ENCODE peak calls at places on chromosomes 16 and 17, in nine cellular contexts. F is neuronal stem cell, H is fibroblast of lung, P is gastrocnemius medialis, B is pancreas, A is kidney, R is endothelial cell of umbilical vein, V is SJSA1, S is HCT116. G is an unnamed sample. For H3K36me3, the result is how much of the 10 kb centered on the place peaks cover.

GRCh38 chr16:24011237-24011636 is 175.5 kb downstream of the PRKCB start:
- DNase-seq in F (no peak), H (no peak), P (no peak), B (no peak), A (no peak), R (no peak), V (no peak), S (no peak), G (no peak)

GRCh38 chr17:58233547-58233946 is 4.8 kb upstream of the LPO start:
- DNase-seq in F (no peak), H (no peak), P (no peak), B (no peak), A (no peak), R (no peak), V (no peak), S (no peak), G (no peak)

GRCh38 chr17:16415031-16415924 is at the start of gene TRPV2:
- DNase-seq in F (no peak), H (no peak), P (no peak), B (no peak), A (no peak), R (no peak), V (no peak), S (no peak), G (no peak)

GRCh38 chr16:55913717-55914116 is 38.5 kb upstream of the CES5A start:
- DNase-seq in F (no peak), H (no peak), P (no peak), B (no peak), A (no peak), R (no peak), V (no peak), S (no peak), G (peak)

GRCh38 chr16:89049484-89050118 is 44.1 kb upstream of the ACSF3 start:
- DNase-seq in F (no peak), H (no peak), P (no peak), B (peak), A (peak), R (no peak), V (no peak), S (no peak), G (no peak)

GRCh38 chr16:85066346-85066885 is 38.8 kb downstream of the KIAA0513 start:
- DNase-seq in F (no peak), H (no peak), P (no peak), B (no peak), A (no peak), R (no peak), V (no peak), S (no peak), G (no peak)

GRCh38 chr17:50661795-50662391 is 27.2 kb downstream of the ABCC3 start:
- DNase-seq in F (no peak), H (peak), P (peak), B (no peak), A (peak), R (peak), V (peak), S (peak), G (peak)

GRCh38 chr17:29080323-29080722 is 37.4 kb downstream of the PIPOX start:
- DNase-seq in F (no peak), H (no peak), P (no peak), B (no peak), A (no peak), R (no peak), V (no peak), S (no peak), G (no peak)

GRCh38 chr17:2688351-2689342 is 22.9 kb downstream of the CLUH start:
- DNase-seq in F (no peak), H (no peak), P (peak), B (peak), A (peak), R (no peak), V (no peak), S (no peak), G (peak)

GRCh38 chr17:61002316-61002736 is 324.7 kb downstream of the BCAS3 start:
- DNase-seq in F (no peak), H (peak), P (no peak), B (no peak), A (no peak), R (peak), V (peak), S (peak), G (peak)

GRCh38 chr16:19463468-19464315 is 46.0 kb downstream of the TMC5 start:
- DNase-seq in F (no peak), H (no peak), P (no peak), B (no peak), A (no peak), R (no peak), V (no peak), S (no peak), G (peak)

GRCh38 chr16:46763147-46763546 is 15.0 kb upstream of the MYLK3 start:
- DNase-seq in F (no peak), H (peak), P (peak), B (no peak), A (no peak), R (no peak), V (no peak), S (no peak), G (peak)

DNA sequence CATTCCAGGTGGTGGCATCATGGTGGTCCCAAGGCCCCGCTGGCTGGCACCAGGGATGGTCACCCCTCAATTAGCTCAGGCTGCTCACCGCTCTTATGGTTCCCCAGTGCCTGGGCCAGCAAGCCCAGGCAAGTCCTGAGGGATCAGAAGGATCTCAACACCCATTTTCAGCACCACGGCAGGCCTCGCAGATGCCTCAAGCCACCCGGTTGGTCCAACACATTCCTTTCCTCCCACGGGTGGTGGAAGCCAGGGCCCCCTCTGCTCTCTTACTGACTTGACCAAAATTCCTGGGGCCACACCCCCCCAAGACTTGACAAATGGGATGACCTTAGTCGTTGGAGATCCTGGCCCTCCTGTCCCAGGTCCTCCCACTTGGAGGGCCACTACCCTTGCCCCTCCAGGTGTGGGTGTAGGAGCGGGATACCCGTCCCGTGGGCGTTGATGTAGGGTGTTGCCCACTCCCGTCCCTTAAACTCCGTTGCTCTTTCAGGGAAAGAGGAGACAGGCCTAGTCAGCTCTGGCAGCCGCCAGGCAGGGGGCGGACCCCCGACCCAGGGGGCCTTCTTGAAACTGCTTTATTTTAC is 5.9 kb downstream of the ZNF205 start:
- DNase-seq in F (no peak), H (no peak), P (no peak), B (no peak), A (no peak), R (no peak), V (no peak), S (no peak), G (peak)
- H3K36me3 ChIP-seq in F (under half), H (under half), P (under half), B (under half), A (under half), R (under half), V (under half), S (under half), G (under half)

DNA sequence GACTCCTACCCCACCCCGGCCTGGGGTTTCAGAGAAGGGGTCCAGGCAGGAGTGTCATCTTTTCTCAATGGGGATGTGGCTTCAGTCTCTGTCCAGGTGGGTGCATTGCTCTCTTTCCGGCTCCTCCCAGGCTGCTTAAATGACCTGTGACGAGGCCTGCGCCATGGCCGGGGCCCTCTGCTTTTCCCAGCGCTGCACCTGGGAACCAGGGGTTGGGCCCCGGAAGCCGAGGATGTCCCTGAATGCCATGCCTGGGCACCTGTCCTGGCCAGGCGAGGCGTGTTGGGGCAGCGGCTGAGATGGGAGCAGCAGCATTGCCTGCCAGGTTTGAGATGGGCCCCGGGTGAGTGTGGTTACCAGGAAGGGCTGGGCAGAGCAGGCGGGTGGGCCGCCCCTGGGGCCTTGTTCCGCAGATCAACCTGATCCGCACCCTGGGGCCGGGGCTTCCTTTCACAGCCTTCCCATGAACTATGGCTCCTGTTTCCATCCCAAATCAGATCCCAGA is 147.4 kb downstream of the SEC14L1 start:
- DNase-seq in F (no peak), H (no peak), P (peak), B (peak), A (peak), R (no peak), V (no peak), S (no peak), G (peak)
- H3K27ac ChIP-seq in F (no peak), H (no peak), P (peak), B (peak), A (peak), R (no peak), V (peak), S (peak), G (peak)

GRCh38 chr17:40301315-40301714 is 7.7 kb upstream of the RARA start:
- DNase-seq in F (no peak), H (no peak), P (no peak), B (no peak), A (no peak), R (no peak), V (no peak), S (no peak), G (no peak)

GRCh38 chr17:40303009-40303657 is 5.8 kb upstream of the RARA start:
- DNase-seq in F (no peak), H (peak), P (peak), B (no peak), A (no peak), R (peak), V (peak), S (peak), G (peak)

GRCh38 chr17:40295471-40296457 is 8.1 kb downstream of the CDC6 start:
- DNase-seq in F (no peak), H (no peak), P (no peak), B (no peak), A (no peak), R (no peak), V (no peak), S (no peak), G (no peak)

GRCh38 chr17:40297511-40297910 is 9.8 kb downstream of the CDC6 start:
- DNase-seq in F (no peak), H (no peak), P (no peak), B (no peak), A (no peak), R (no peak), V (no peak), S (no peak), G (no peak)

GRCh38 chr17:40298726-40299125 is 10.3 kb upstream of the RARA start:
- DNase-seq in F (no peak), H (peak), P (no peak), B (no peak), A (no peak), R (no peak), V (no peak), S (no peak), G (no peak)
- H3K36me3 ChIP-seq in F (under half), H (under half), P (under half), B (under half), A (under half), R (under half), V (half or more), S (half or more), G (under half)

GRCh38 chr16:10126686-10127085 is 55.5 kb downstream of the GRIN2A start:
- DNase-seq in F (no peak), H (peak), P (no peak), B (no peak), A (no peak), R (no peak), V (no peak), S (no peak), G (peak)
- H3K27ac ChIP-seq in F (no peak), H (peak), P (no peak), B (no peak), A (no peak), R (no peak), V (no peak), S (no peak), G (peak)

DNA sequence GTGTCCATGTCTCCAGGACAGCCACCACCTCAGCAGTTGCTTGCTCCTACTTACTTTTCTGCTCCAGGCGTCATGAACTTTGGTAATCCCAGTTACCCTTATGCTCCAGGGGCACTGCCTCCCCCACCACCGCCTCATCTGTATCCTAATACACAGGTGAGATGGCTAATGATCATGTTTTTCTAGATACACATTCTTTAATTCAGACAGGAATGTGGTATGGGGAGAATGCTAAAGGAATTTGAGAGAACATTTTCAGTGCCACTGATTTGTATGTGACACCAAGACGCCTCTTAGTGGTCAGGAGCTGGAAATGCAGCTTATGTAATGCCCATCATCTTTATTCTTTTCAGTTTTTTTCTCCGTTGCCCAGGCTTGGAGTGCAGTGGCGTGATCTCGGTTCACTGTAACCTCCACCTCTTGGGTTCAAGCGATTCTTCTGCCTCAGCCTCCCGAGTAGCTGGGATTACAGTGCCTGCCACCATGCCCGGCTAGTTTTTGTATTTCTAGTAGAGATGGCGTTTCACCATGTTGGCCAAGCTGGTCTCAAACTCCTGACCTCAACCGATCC is 8.9 kb upstream of the RAPGEFL1 start:
- DNase-seq in F (no peak), H (peak), P (no peak), B (peak), A (no peak), R (peak), V (peak), S (peak), G (peak)
- H3K36me3 ChIP-seq in F (under half), H (under half), P (under half), B (under half), A (half or more), R (under half), V (half or more), S (half or more), G (under half)

DNA sequence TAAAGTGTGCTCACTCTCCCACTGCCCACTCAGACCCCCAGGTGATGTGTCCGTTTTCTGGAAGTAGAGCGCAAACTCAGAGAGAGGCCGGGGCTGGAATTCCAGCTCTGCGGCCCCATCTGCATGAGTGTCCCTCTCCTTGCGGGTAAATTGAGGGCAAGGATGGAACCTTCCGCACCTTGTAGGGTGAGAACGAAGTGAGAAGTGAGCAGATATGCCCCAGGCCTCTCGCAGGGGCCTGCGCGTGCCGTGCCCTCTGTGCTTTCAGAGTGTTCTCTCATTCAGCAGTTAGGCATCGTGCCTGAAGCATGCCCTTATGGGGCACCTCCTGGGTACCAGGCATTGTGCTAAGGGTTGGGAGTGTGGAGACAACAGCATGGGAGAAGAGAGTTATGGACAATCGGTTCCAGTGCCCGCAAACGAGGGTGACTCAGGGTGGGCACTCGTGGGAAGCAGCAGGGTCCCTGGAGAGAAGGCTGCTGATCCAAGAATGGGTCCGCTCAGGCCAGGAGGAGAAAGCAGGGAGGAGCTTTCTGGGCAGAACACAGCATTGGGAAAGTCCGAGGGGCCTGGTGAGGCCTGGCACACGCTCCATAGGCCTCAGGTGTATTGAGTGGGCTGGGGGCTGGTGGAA is 23.8 kb downstream of the CMIP start:
- DNase-seq in F (no peak), H (no peak), P (no peak), B (no peak), A (peak), R (no peak), V (no peak), S (no peak), G (no peak)
- H3K27ac ChIP-seq in F (no peak), H (no peak), P (no peak), B (no peak), A (peak), R (no peak), V (no peak), S (no peak), G (no peak)

GRCh38 chr17:82246365-82247174 is 17.7 kb downstream of the SLC16A3 start:
- DNase-seq in F (no peak), H (peak), P (peak), B (no peak), A (peak), R (peak), V (no peak), S (no peak), G (peak)

GRCh38 chr17:82247175-82247823 is 18.5 kb downstream of the SLC16A3 start:
- DNase-seq in F (no peak), H (no peak), P (peak), B (no peak), A (no peak), R (peak), V (no peak), S (no peak), G (no peak)

GRCh38 chr17:82249896-82250581 is 21.2 kb downstream of the SLC16A3 start:
- DNase-seq in F (no peak), H (no peak), P (no peak), B (peak), A (no peak), R (no peak), V (no peak), S (no peak), G (no peak)

GRCh38 chr17:82248815-82249638 is 20.2 kb downstream of the SLC16A3 start:
- DNase-seq in F (no peak), H (no peak), P (no peak), B (peak), A (peak), R (no peak), V (no peak), S (no peak), G (no peak)

DNA sequence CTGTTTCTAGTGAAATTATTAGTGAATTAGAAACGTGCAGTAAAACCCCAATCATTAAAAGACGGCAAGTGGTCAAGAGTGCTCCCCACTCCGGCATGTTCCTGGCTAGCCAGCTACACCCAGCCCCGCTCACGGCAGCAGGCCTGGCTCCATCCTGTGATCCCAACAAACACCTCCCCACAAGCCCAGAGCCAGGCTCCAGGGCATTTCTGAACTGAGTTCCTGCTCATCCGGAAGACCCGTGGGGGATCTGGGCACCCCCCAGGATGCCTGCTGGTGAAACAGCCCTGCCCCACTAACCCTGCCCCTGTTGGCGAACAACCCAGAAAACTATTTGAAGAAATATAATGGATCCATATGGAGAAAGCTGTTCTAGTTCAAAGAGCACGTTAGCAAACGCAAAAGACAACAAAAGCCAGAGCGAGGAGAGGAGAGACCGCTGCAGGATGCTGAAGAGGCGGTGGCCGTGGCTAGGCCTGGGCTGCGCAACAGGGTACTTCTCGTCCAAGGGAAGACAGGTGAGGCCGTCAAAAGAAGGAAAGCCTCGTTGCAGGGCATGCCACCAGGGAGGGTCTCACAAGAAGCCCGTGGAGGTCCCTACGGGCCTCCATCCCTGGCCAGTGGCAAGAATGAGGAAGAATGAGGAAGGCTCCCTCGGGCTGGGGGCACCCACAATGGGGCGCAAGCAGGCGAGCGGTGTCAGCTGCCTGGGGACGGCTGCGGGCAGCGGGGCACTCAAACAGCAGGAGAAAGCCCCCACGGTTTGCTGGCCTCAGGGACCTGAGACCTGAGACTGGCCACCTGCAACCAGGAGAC is 19.2 kb downstream of the SLC16A3 start:
- DNase-seq in F (no peak), H (no peak), P (no peak), B (no peak), A (no peak), R (no peak), V (no peak), S (no peak), G (no peak)
- H3K36me3 ChIP-seq in F (half or more), H (half or more), P (under half), B (half or more), A (half or more), R (half or more), V (half or more), S (half or more), G (half or more)